ENCODE peak calls at places on chromosomes 3 and 15, in ten cellular contexts. E, S, Q, V, Z, J, H, N, D and X are unnamed samples.

GRCh38 chr3:179510496-179510895 is 52.2 kb upstream of the ACTL6A start:
- DNase-seq in Q (no peak), H (no peak), V (no peak), E (no peak), Z (no peak), D (no peak), S (no peak), J (no peak), N (no peak), X (no peak)

GRCh38 chr3:192364296-192364695 is 363.0 kb downstream of the FGF12 start:
- DNase-seq in V (no peak), S (no peak), Q (no peak), H (no peak), E (no peak), J (no peak), Z (no peak), N (no peak), D (no peak), X (no peak)

GRCh38 chr3:50610181-50610971 is 1.2 kb downstream of the CISH start:
- DNase-seq in Q (no peak), J (peak), N (no peak), D (no peak), H (no peak), E (peak), V (no peak), Z (peak), S (no peak), X (no peak)

GRCh38 chr3:34260266-34260990 is 462.0 kb downstream of the PDCD6IP start:
- DNase-seq in E (peak), J (peak), D (no peak), V (peak), Z (peak), H (peak), Q (peak), N (no peak), S (no peak), X (peak)

GRCh38 chr15:63709365-63709764 is 112.2 kb downstream of the FBXL22 start:
- DNase-seq in Q (no peak), Z (no peak), V (no peak), S (no peak), N (no peak), H (no peak), E (no peak), J (no peak), D (no peak), X (no peak)

GRCh38 chr15:71413419-71413818 is 298.1 kb downstream of the THSD4 start:
- DNase-seq in H (no peak), Z (no peak), N (no peak), Q (no peak), D (no peak), J (no peak), S (no peak), E (no peak), V (no peak), X (no peak)

GRCh38 chr3:158864492-158864891 is 62.6 kb downstream of the MFSD1 start:
- DNase-seq in H (no peak), Q (no peak), E (no peak), V (no peak), J (no peak), S (no peak), D (no peak), Z (no peak), N (no peak), X (no peak)

GRCh38 chr3:184381261-184382224 is 1.7 kb downstream of the CHRD start:
- DNase-seq in D (no peak), H (no peak), V (no peak), S (no peak), Q (peak), N (no peak), Z (peak), J (no peak), E (no peak), X (peak)

GRCh38 chr3:62318752-62319569 is 54.4 kb downstream of the FEZF2 start:
- DNase-seq in D (peak), N (peak), E (peak), H (peak), Z (peak), V (peak), J (peak), Q (peak), S (peak), X (peak)

GRCh38 chr3:41600616-41601015 is 361.3 kb downstream of the ULK4 start:
- DNase-seq in N (no peak), V (no peak), D (peak), S (no peak), J (no peak), H (no peak), E (no peak), Z (no peak), Q (no peak), X (no peak)

GRCh38 chr3:169579086-169579485 is 84.4 kb downstream of the MECOM start:
- DNase-seq in E (no peak), D (no peak), S (no peak), J (no peak), H (no peak), V (no peak), N (no peak), Q (no peak), Z (no peak), X (no peak)